ENCODE peak calls at places on chromosomes 3 and 15, in nine cellular contexts. R, D, X, P, S, W, O, N and L are unnamed samples.
A peak's percentile ranks its signal among the peaks of the same experiment; 100 is the strongest.

GRCh38 chr3:100226712-100227429 is 33.9 kb upstream of the TBC1D23 start:
- DNase-seq in R (no peak), D (no peak), X (peak; percentile 68), P (no peak), S (no peak), W (no peak), O (no peak), N (no peak), L (no peak)

GRCh38 chr3:36679384-36680200 is 84.8 kb downstream of the DCLK3 start:
- DNase-seq in R (no peak), D (peak; percentile 34), X (peak; percentile 95), P (no peak), S (no peak), W (no peak), O (no peak), N (no peak), L (peak; percentile 68)

GRCh38 chr15:57485869-57486268 is 105.8 kb upstream of the MYZAP start:
- DNase-seq in R (no peak), D (peak; percentile 79), X (peak; percentile 83), P (peak; percentile 91), S (no peak), W (no peak), O (no peak), N (no peak), L (no peak)

GRCh38 chr15:72306211-72306785 is 13.7 kb downstream of the CELF6 start:
- DNase-seq in R (no peak), D (no peak), X (peak; percentile 32), P (peak; percentile 37), S (no peak), W (no peak), O (no peak), N (peak; percentile 44), L (no peak)

GRCh38 chr3:54822206-54822605 is 105.7 kb downstream of the LRTM1 start:
- DNase-seq in R (no peak), D (no peak), X (peak; percentile 59), P (peak; percentile 14), S (peak; percentile 29), W (no peak), O (no peak), N (no peak), L (no peak)

GRCh38 chr3:188323067-188323842 is 169.3 kb downstream of the LPP start:
- DNase-seq in R (no peak), D (no peak), X (no peak), P (peak; percentile 45), S (no peak), W (no peak), O (no peak), N (no peak), L (no peak)

GRCh38 chr15:32893412-32893811 is 175.6 kb downstream of the GREM1 start:
- DNase-seq in R (no peak), D (no peak), X (no peak), P (no peak), S (no peak), W (no peak), O (no peak), N (no peak), L (no peak)

GRCh38 chr3:134334231-134334900 is 39.9 kb downstream of the AMOTL2 start:
- DNase-seq in R (no peak), D (no peak), X (peak; percentile 47), P (no peak), S (no peak), W (no peak), O (no peak), N (no peak), L (no peak)

GRCh38 chr3:171950373-171950772 is 89.0 kb upstream of the FNDC3B start:
- DNase-seq in R (no peak), D (peak; percentile 28), X (peak; percentile 56), P (no peak), S (no peak), W (no peak), O (no peak), N (no peak), L (no peak)

GRCh38 chr15:37098468-37099320 is 1.7 kb downstream of the MEIS2 start:
- DNase-seq in R (no peak), D (no peak), X (peak; percentile 35), P (no peak), S (peak; percentile 55), W (peak; percentile 73), O (peak; percentile 55), N (peak; percentile 62), L (peak; percentile 64)

GRCh38 chr3:124986153-124987143 is 51.9 kb upstream of the MUC13 start:
- DNase-seq in R (no peak), D (peak; percentile 91), X (peak; percentile 96), P (no peak), S (peak; percentile 38), W (no peak), O (no peak), N (no peak), L (no peak)

GRCh38 chr3:43769471-43770425 is 79.0 kb downstream of the ABHD5 start:
- DNase-seq in R (peak; percentile 45), D (peak; percentile 94), X (peak; percentile 91), P (peak; percentile 98), S (peak; percentile 97), W (peak; percentile 95), O (peak; percentile 98), N (peak; percentile 94), L (peak; percentile 96)

GRCh38 chr3:43770426-43771103 is 79.8 kb downstream of the ABHD5 start:
- DNase-seq in R (no peak), D (no peak), X (no peak), P (peak; percentile 98), S (peak; percentile 81), W (no peak), O (peak; percentile 78), N (peak; percentile 54), L (peak; percentile 98)

GRCh38 chr3:43776101-43776500 is 85.4 kb downstream of the ABHD5 start:
- DNase-seq in R (no peak), D (no peak), X (no peak), P (no peak), S (no peak), W (no peak), O (no peak), N (peak; percentile 10), L (no peak)

GRCh38 chr3:43774799-43775198 is 84.1 kb downstream of the ABHD5 start:
- DNase-seq in R (no peak), D (no peak), X (no peak), P (no peak), S (no peak), W (no peak), O (no peak), N (peak; percentile 20), L (no peak)

GRCh38 chr3:43773273-43774104 is 82.8 kb downstream of the ABHD5 start:
- DNase-seq in R (no peak), D (no peak), X (peak; percentile 16), P (no peak), S (peak; percentile 65), W (peak; percentile 80), O (no peak), N (no peak), L (peak; percentile 89)
- TF ChIP-seq POLR2A in R (no peak), D (no peak), X (no peak), P (no peak), S (no peak), W (no peak), O (no peak), N (no peak), L (peak; percentile 68)

GRCh38 chr3:126474498-126475410 is 937 bp downstream of the ZXDC start:
- DNase-seq in R (peak; percentile 22), D (peak; percentile 16), X (peak; percentile 35), P (peak; percentile 71), S (peak; percentile 66), W (peak; percentile 93), O (peak; percentile 73), N (peak; percentile 71), L (peak; percentile 83)

GRCh38 chr3:126476166-126476975 is 680 bp upstream of the ZXDC start:
- DNase-seq in R (peak; percentile 36), D (peak; percentile 54), X (peak; percentile 25), P (peak; percentile 73), S (no peak), W (peak; percentile 96), O (no peak), N (no peak), L (peak; percentile 87)

GRCh38 chr3:126476976-126477330 is 1.3 kb upstream of the ZXDC start:
- DNase-seq in R (no peak), D (no peak), X (no peak), P (no peak), S (peak; percentile 17), W (no peak), O (peak; percentile 48), N (peak; percentile 46), L (no peak)

GRCh38 chr3:126473292-126474168 is 2.2 kb downstream of the ZXDC start:
- DNase-seq in R (no peak), D (no peak), X (no peak), P (no peak), S (peak; percentile 12), W (peak; percentile 72), O (peak; percentile 40), N (peak; percentile 45), L (no peak)

GRCh38 chr3:126475411-126476114 is at the start of gene ZXDC:
- DNase-seq in R (peak; percentile 61), D (peak; percentile 85), X (peak; percentile 91), P (peak; percentile 94), S (peak; percentile 97), W (peak; percentile 99), O (peak; percentile 96), N (peak; percentile 97), L (peak; percentile 95)
- TF ChIP-seq POLR2A in R (peak; percentile 82), D (peak; percentile 63), X (peak; percentile 76), P (peak; percentile 92), S (no peak), W (peak; percentile 66), O (peak; percentile 39), N (peak; percentile 96), L (peak; percentile 82)

GRCh38 chr15:100601158-100601557 is 826 bp downstream of the LINS1 start:
- DNase-seq in R (no peak), D (no peak), X (no peak), P (no peak), S (no peak), W (peak; percentile 77), O (no peak), N (no peak), L (peak; percentile 69)

GRCh38 chr15:100598655-100599054 is 3.3 kb downstream of the LINS1 start:
- DNase-seq in R (no peak), D (no peak), X (no peak), P (no peak), S (no peak), W (no peak), O (no peak), N (no peak), L (no peak)

GRCh38 chr15:100602822-100603393 is 519 bp downstream of the ASB7 start:
- DNase-seq in R (no peak), D (no peak), X (peak; percentile 20), P (no peak), S (no peak), W (peak; percentile 78), O (no peak), N (no peak), L (peak; percentile 55)

GRCh38 chr15:100601628-100602063 is 338 bp downstream of the LINS1 start:
- DNase-seq in R (no peak), D (no peak), X (no peak), P (no peak), S (no peak), W (no peak), O (no peak), N (no peak), L (no peak)

GRCh38 chr15:100602064-100602821 is at the start of the genes ASB7 and LINS1:
- DNase-seq in R (peak; percentile 98), D (peak; percentile 100), X (peak; percentile 100), P (peak; percentile 100), S (peak; percentile 100), W (peak; percentile 100), O (peak; percentile 100), N (peak; percentile 100), L (peak; percentile 100)
- TF ChIP-seq POLR2A in R (peak; percentile 17), D (peak; percentile 32), X (no peak), P (peak; percentile 8), S (no peak), W (no peak), O (peak; percentile 35), N (peak; percentile 34), L (peak; percentile 83)

GRCh38 chr15:62560943-62561571 is 396.0 kb upstream of the C2CD4B start:
- DNase-seq in R (no peak), D (no peak), X (no peak), P (no peak), S (peak; percentile 53), W (no peak), O (peak; percentile 64), N (no peak), L (no peak)
- TF ChIP-seq POLR2A in R (no peak), D (no peak), X (no peak), P (no peak), S (no peak), W (no peak), O (no peak), N (no peak), L (no peak)